ENCODE peak calls at places on chromosomes 1 and 21, in five cellular contexts. One of them, this sample, is unnamed.

GRCh38 chr1:22969224-22969829 is 3.3 kb downstream of the LACTBL1 start:
- DNase-seq in EL: peak; percentile 65
- DNase-seq in LHCN-M2: peak; percentile 67
- DNase-seq in right atrium auricular region: no peak
- DNase-seq in AG04449: peak; percentile 23
- DNase-seq in this sample: no peak

GRCh38 chr1:240611619-240612490 is at the start of gene GREM2:
- DNase-seq in AG04449: peak; percentile 69
- DNase-seq in right atrium auricular region: no peak
- DNase-seq in LHCN-M2: peak; percentile 86
- DNase-seq in EL: peak; percentile 84
- DNase-seq in this sample: peak; percentile 56

GRCh38 chr1:193730017-193730416 is 543.6 kb upstream of the B3GALT2 start:
- DNase-seq in EL: peak; percentile 15
- DNase-seq in AG04449: no peak
- DNase-seq in right atrium auricular region: no peak
- DNase-seq in LHCN-M2: no peak
- DNase-seq in this sample: no peak

GRCh38 chr21:23480591-23481270 is 2126.6 kb downstream of the MRPL39 start:
- DNase-seq in EL: no peak
- DNase-seq in AG04449: no peak
- DNase-seq in LHCN-M2: no peak
- DNase-seq in right atrium auricular region: no peak
- DNase-seq in this sample: no peak

GRCh38 chr1:8004803-8005573 is 21.1 kb downstream of the ERRFI1 start:
- DNase-seq in LHCN-M2: peak; percentile 96
- DNase-seq in EL: peak; percentile 92
- DNase-seq in AG04449: peak; percentile 89
- DNase-seq in right atrium auricular region: peak; percentile 98
- DNase-seq in this sample: no peak

GRCh38 chr1:117368116-117369108 is 1.2 kb downstream of the MAN1A2 start:
- DNase-seq in EL: peak; percentile 38
- DNase-seq in LHCN-M2: peak; percentile 12
- DNase-seq in right atrium auricular region: no peak
- DNase-seq in AG04449: no peak
- DNase-seq in this sample: no peak

GRCh38 chr1:4668738-4669700 is 14.6 kb downstream of the AJAP1 start:
- DNase-seq in right atrium auricular region: no peak
- DNase-seq in LHCN-M2: no peak
- DNase-seq in AG04449: no peak
- DNase-seq in EL: no peak
- DNase-seq in this sample: no peak

GRCh38 chr1:110216844-110217444 is 6.8 kb downstream of the KCNC4 start:
- DNase-seq in EL: no peak
- DNase-seq in AG04449: no peak
- DNase-seq in right atrium auricular region: no peak
- DNase-seq in LHCN-M2: no peak
- DNase-seq in this sample: no peak

GRCh38 chr1:151720974-151721787 is at the start of gene RIIAD1:
- DNase-seq in LHCN-M2: no peak
- DNase-seq in AG04449: no peak
- DNase-seq in right atrium auricular region: no peak
- DNase-seq in EL: peak; percentile 37
- DNase-seq in this sample: peak; percentile 69

GRCh38 chr1:23639460-23639859 is 52.1 kb upstream of the RPL11 start:
- DNase-seq in AG04449: no peak
- DNase-seq in LHCN-M2: no peak
- DNase-seq in EL: no peak
- DNase-seq in right atrium auricular region: no peak
- DNase-seq in this sample: no peak

GRCh38 chr1:33338495-33339211 is 17.8 kb upstream of the A3GALT2 start:
- DNase-seq in EL: peak; percentile 69
- DNase-seq in LHCN-M2: peak; percentile 89
- DNase-seq in right atrium auricular region: peak; percentile 88
- DNase-seq in AG04449: no peak
- DNase-seq in this sample: no peak

GRCh38 chr1:181803421-181803820 is 258.1 kb downstream of the ZNF648 start:
- DNase-seq in AG04449: no peak
- DNase-seq in right atrium auricular region: no peak
- DNase-seq in LHCN-M2: no peak
- DNase-seq in EL: no peak
- DNase-seq in this sample: no peak

GRCh38 chr1:68231627-68232303 is 558 bp downstream of the WLS start:
- DNase-seq in right atrium auricular region: peak; percentile 78
- DNase-seq in LHCN-M2: peak; percentile 71
- DNase-seq in AG04449: no peak
- DNase-seq in EL: peak; percentile 82
- DNase-seq in this sample: no peak

GRCh38 chr1:116356673-116357072 is 16.4 kb upstream of the ATP1A1 start:
- DNase-seq in LHCN-M2: peak; percentile 21
- DNase-seq in EL: peak; percentile 67
- DNase-seq in AG04449: no peak
- DNase-seq in right atrium auricular region: no peak
- DNase-seq in this sample: no peak

GRCh38 chr1:14142397-14143095 is 442.6 kb downstream of the PRDM2 start:
- DNase-seq in right atrium auricular region: no peak
- DNase-seq in LHCN-M2: no peak
- DNase-seq in EL: no peak
- DNase-seq in AG04449: no peak
- DNase-seq in this sample: no peak

GRCh38 chr1:246583056-246583440 is 16.8 kb downstream of the CNST start:
- DNase-seq in EL: no peak
- DNase-seq in right atrium auricular region: no peak
- DNase-seq in LHCN-M2: no peak
- DNase-seq in AG04449: no peak
- DNase-seq in this sample: no peak

GRCh38 chr1:9792156-9793042 is 31.4 kb downstream of the CLSTN1 start:
- DNase-seq in AG04449: no peak
- DNase-seq in LHCN-M2: peak; percentile 42
- DNase-seq in right atrium auricular region: no peak
- DNase-seq in EL: peak; percentile 43
- DNase-seq in this sample: no peak

GRCh38 chr1:31135973-31136600 is 70.6 kb upstream of the PUM1 start:
- DNase-seq in EL: peak; percentile 29
- DNase-seq in right atrium auricular region: no peak
- DNase-seq in LHCN-M2: peak; percentile 36
- DNase-seq in AG04449: no peak
- DNase-seq in this sample: no peak

This sample was measured in neuronal stem cell.